ENCODE peak calls at places on chromosomes 4 and X, in four cellular contexts. Q is stomach, X is sigmoid colon, Y is K562. F is an unnamed sample. For H3K4me1, the result is how much of the 10 kb centered on the place peaks cover.

GRCh38 chr4:19831644-19832285 is 419.9 kb upstream of the SLIT2 start:
- DNase-seq in Q (no peak), X (no peak), Y (no peak), F (no peak)

GRCh38 chrX:36019164-36019563 is 99.6 kb downstream of the CFAP47 start:
- DNase-seq in Q (no peak), X (no peak), Y (no peak), F (no peak)

GRCh38 chr4:107133965-107134364 is 97.9 kb upstream of the DKK2 start:
- DNase-seq in Q (no peak), X (no peak), Y (no peak), F (no peak)

GRCh38 chr4:82779032-82779431 is 19.6 kb downstream of the SCD5 start:
- DNase-seq in Q (no peak), X (no peak), Y (no peak), F (no peak)

GRCh38 chr4:82780398-82781231 is 18.0 kb downstream of the SCD5 start:
- DNase-seq in Q (peak), X (peak), Y (no peak), F (peak)

GRCh38 chr4:137514401-137515116 is 17.7 kb downstream of the PCDH18 start:
- DNase-seq in Q (no peak), X (no peak), Y (no peak), F (no peak)

GRCh38 chrX:108468486-108468885 is 28.8 kb downstream of the COL4A5 start:
- DNase-seq in Q (no peak), X (no peak), Y (no peak), F (no peak)

GRCh38 chr4:173231916-173232315 is 63.3 kb downstream of the GALNT7 start:
- DNase-seq in Q (no peak), X (no peak), Y (peak), F (no peak)

GRCh38 chrX:109472939-109473713 is 8.8 kb downstream of the GUCY2F start:
- DNase-seq in Q (no peak), X (no peak), Y (no peak), F (no peak)

GRCh38 chr4:159210975-159211374 is 108.1 kb downstream of the RAPGEF2 start:
- DNase-seq in Q (no peak), X (no peak), Y (no peak), F (no peak)

GRCh38 chr4:139297001-139297410 is 4.3 kb upstream of the NAA15 start:
- DNase-seq in Q (no peak), X (no peak), Y (no peak), F (no peak)

GRCh38 chr4:112889619-112890294 is 159.7 kb upstream of the ANK2 start:
- DNase-seq in Q (no peak), X (no peak), Y (no peak), F (no peak)

GRCh38 chr4:94304365-94304971 is 38.2 kb downstream of the HPGDS start:
- DNase-seq in Q (no peak), X (no peak), Y (peak), F (no peak)

GRCh38 chr4:182938213-182938645 is 21.0 kb upstream of the DCTD start:
- DNase-seq in Q (peak), X (peak), Y (peak), F (peak)

GRCh38 chr4:138592801-138593200 is 350.7 kb upstream of the SLC7A11 start:
- DNase-seq in Q (no peak), X (no peak), Y (no peak), F (no peak)

GRCh38 chrX:119990995-119991787 is 47.6 kb upstream of the NKAP start:
- DNase-seq in Q (no peak), X (no peak), Y (no peak), F (no peak)

GRCh38 chr4:180946188-180946587 is 1297.0 kb upstream of the TENM3 start:
- DNase-seq in Q (no peak), X (no peak), Y (no peak), F (no peak)

GRCh38 chr4:112766422-112766821 is 129.5 kb downstream of the LARP7 start:
- DNase-seq in Q (no peak), X (no peak), Y (no peak), F (no peak)

GRCh38 chr4:148196168-148196567 is 246.0 kb downstream of the NR3C2 start:
- DNase-seq in Q (no peak), X (no peak), Y (no peak), F (no peak)

GRCh38 chr4:156999175-156999517 is 27.5 kb upstream of the PDGFC start:
- DNase-seq in Q (peak), X (no peak), Y (no peak), F (no peak)

GRCh38 chr4:54085284-54085683 is 14.7 kb upstream of the GSX2 start:
- DNase-seq in Q (no peak), X (no peak), Y (no peak), F (no peak)

GRCh38 chr4:127856485-127857447 is 23.9 kb upstream of the PLK4 start:
- DNase-seq in Q (no peak), X (no peak), Y (no peak), F (no peak)

GRCh38 chrX:4932790-4933189 is 1219.3 kb upstream of the PRKX start:
- DNase-seq in Q (no peak), X (no peak), Y (no peak), F (no peak)

GRCh38 chr4:53281438-53281837 is 84.4 kb downstream of the SCFD2 start:
- DNase-seq in Q (no peak), X (no peak), Y (no peak), F (no peak)

GRCh38 chr4:6591305-6591704 is 16.3 kb downstream of the MAN2B2 start:
- DNase-seq in Q (no peak), X (no peak), Y (peak), F (no peak)

GRCh38 chrX:151596282-151596681 is 32.8 kb downstream of the PASD1 start:
- DNase-seq in Q (no peak), X (no peak), Y (no peak), F (no peak)

GRCh38 chrX:33207056-33207455 is 4.3 kb downstream of the DMD start:
- DNase-seq in Q (no peak), X (no peak), Y (no peak), F (no peak)

GRCh38 chr4:77344001-77344400 is 187.0 kb downstream of the CCNG2 start:
- DNase-seq in Q (no peak), X (no peak), Y (no peak), F (no peak)

GRCh38 chrX:65668362-65669310 is 1.2 kb downstream of the MSN start:
- DNase-seq in Q (peak), X (peak), Y (peak), F (peak)

GRCh38 chr4:85637778-85638177 is 162.8 kb downstream of the ARHGAP24 start:
- DNase-seq in Q (no peak), X (no peak), Y (no peak), F (no peak)

GRCh38 chrX:74419861-74420193 is 1.5 kb upstream of the SLC16A2 start:
- DNase-seq in Q (no peak), X (no peak), Y (no peak), F (no peak)

GRCh38 chr4:76373919-76374552 is 46.9 kb downstream of the CCDC158 start:
- DNase-seq in Q (no peak), X (no peak), Y (no peak), F (no peak)

GRCh38 chr4:105710678-105711077 is 2.1 kb downstream of the GSTCD start:
- DNase-seq in Q (no peak), X (no peak), Y (no peak), F (no peak)

GRCh38 chr4:139957108-139957464 is 196.9 kb downstream of the MAML3 start:
- DNase-seq in Q (no peak), X (no peak), Y (no peak), F (no peak)

GRCh38 chrX:136176399-136176825 is 29.1 kb downstream of the FHL1 start:
- DNase-seq in Q (no peak), X (peak), Y (no peak), F (peak)

GRCh38 chr4:142404191-142404611 is 441.9 kb downstream of the INPP4B start:
- DNase-seq in Q (no peak), X (no peak), Y (no peak), F (no peak)

GRCh38 chrX:96480081-96480480 is 204.6 kb upstream of the DIAPH2 start:
- DNase-seq in Q (no peak), X (no peak), Y (no peak), F (no peak)

GRCh38 chrX:130097507-130098201 is 12.6 kb downstream of the ELF4 start:
- DNase-seq in Q (peak), X (no peak), Y (peak), F (no peak)

GRCh38 chr4:1009647-1010521 is 1.5 kb upstream of the FGFRL1 start:
- DNase-seq in Q (peak), X (peak), Y (peak), F (peak)
- TF ChIP-seq POLR2A in Q (no peak), X (no peak), Y (no peak), F (no peak)

DNA sequence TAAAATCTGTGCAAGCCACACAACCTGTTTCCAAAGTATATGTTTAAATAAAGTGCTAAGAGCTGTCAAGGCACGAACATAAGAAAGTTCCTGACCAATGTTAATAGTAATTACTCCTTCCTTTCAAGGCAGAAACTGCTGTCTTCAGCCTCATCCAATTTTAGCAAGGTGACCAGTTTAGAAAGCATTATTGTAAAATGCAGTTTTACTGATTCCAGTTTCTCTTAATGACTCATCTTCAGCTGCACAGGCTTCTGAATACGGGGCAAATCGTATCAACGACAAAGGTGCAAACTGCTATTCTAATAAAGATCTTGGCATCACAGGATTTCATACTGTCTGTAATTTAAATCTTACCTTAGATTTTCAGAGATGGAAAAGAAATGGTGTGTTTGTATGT is 87.5 kb downstream of the PPP3CA start:
- DNase-seq in Q (no peak), X (no peak), Y (no peak), F (no peak)
- H3K4me1 ChIP-seq in Q (under half), X (under half), Y (under half), F (under half)

GRCh38 chr4:3223986-3224748 is 24.8 kb upstream of the MSANTD1 start:
- DNase-seq in Q (no peak), X (peak), Y (no peak), F (peak)

GRCh38 chr4:3224971-3225850 is 23.7 kb upstream of the MSANTD1 start:
- DNase-seq in Q (no peak), X (peak), Y (no peak), F (peak)

GRCh38 chr4:3226467-3226866 is 22.5 kb upstream of the MSANTD1 start:
- DNase-seq in Q (peak), X (no peak), Y (no peak), F (no peak)

GRCh38 chr4:3226944-3227343 is 22.0 kb upstream of the MSANTD1 start:
- DNase-seq in Q (no peak), X (no peak), Y (no peak), F (no peak)

DNA sequence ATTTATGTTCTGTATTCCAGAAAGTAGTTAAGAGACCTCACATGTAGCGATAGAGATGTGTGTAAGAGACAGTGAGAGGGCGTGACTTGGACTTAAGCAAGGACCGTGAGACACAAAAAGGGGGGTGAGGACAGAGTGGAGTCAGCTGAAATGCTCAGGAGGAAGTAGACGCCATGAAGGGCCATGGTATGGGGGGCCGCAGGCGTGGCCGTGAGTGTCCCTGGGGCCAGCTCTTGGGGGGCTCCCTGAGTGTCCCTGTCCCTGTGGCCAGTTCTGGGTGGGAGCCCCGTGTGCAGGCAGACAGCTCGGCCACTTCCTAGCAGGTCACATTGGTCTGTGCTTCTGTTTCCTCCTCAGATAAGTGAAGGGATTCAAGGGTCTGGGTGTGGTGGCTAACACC is 23.0 kb upstream of the MSANTD1 start:
- DNase-seq in Q (no peak), X (peak), Y (no peak), F (peak)
- H3K27ac ChIP-seq in Q (peak), X (peak), Y (no peak), F (no peak)

DNA sequence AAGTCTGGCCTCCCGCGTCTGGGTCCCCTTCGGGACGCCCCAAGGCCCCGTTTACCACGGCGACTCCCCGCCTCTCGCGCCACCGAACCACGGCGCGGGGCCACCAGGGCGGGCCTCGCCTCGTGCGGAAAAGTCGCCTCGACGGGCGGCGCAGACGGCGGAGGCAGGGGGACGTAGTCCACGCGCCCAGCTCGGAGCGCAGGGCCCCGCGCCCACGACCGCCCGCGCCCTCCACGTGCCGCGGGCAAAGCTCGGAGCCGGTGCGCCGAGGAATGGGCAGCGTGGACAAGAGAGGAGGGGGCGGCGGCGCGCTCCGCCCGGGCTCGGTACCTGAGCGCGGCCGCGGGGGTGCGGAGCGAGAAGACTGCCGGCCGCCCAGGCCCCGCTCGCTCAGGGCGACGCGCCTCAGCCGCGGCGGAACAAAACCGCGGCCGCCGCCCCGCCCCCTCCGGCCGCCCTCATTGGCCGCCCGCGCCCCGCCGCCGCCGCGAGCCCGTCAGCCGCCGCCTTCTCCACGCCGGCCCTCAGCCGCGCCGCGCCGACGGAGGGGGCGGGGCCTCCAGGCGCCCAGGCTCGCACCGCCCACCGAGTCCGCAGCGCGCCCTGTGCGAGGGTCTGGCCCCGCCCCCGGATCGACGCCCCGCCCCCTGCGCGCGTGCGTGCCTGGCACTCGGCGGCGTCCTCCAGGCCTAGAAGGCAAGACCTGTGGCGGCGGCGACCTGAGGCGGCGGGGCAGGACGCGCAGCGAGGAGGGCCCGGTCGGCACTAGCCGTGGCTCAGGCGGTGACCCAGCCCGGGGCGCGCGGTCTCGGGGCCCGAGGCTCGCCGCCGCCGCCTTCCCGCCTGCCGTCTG is at the start of gene FAM53A:
- DNase-seq in Q (peak), X (peak), Y (peak), F (peak)
- TF ChIP-seq POLR2A in Q (no peak), X (no peak), Y (peak), F (peak)

DNA sequence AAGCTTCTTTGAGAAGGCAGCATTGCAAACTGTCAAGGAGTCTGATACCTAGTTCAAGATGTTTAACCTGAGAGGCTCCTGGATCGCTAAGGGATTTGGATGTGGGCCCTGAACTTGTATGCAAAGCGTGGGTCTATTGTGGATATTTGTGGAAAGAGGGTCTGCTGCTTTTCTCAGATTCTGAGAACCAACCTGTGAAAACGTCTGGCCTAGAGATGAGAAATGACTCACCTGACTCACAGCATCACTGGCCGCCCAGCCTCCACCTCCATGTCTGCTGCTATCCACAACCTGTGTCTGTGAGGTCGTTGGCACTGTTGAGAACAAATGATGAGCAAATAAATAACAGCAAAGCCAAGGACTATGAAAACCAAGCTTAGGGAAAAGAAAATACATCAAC is 33.3 kb upstream of the PROM1 start:
- DNase-seq in Q (no peak), X (no peak), Y (no peak), F (no peak)
- H3K4me1 ChIP-seq in Q (under half), X (under half), Y (under half), F (under half)

GRCh38 chr4:38672247-38673071 is 8.5 kb downstream of the KLF3 start:
- DNase-seq in Q (no peak), X (no peak), Y (peak), F (peak)
- H3K27ac ChIP-seq in Q (peak), X (peak), Y (peak), F (peak)